ENCODE peak calls at places on chromosomes 12 and 14, in nine cellular contexts. W is endodermal cell, I is lung, Z is lower lobe of right lung, S is body of pancreas, G is tibial artery, N is A549, A is mesendoderm, E is GM12878. Y is an unnamed sample. For H3K4me1, the result is how much of the 10 kb centered on the place peaks cover.

GRCh38 chr12:3004655-3005565 is 45.7 kb downstream of the TEAD4 start:
- DNase-seq in W (peak), I (no peak), Z (no peak), S (no peak), G (no peak), N (peak), A (peak), E (no peak), Y (no peak)

GRCh38 chr12:61513972-61514371 is 746.2 kb upstream of the USP15 start:
- DNase-seq in W (no peak), I (no peak), Z (no peak), S (no peak), G (no peak), N (no peak), A (no peak), E (no peak), Y (no peak)

GRCh38 chr12:50991296-50991695 is 34.9 kb downstream of the SLC11A2 start:
- DNase-seq in W (no peak), I (no peak), Z (no peak), S (no peak), G (no peak), N (no peak), A (no peak), E (no peak), Y (no peak)

GRCh38 chr12:66152732-66153131 is 17.1 kb downstream of the TMBIM4 start:
- DNase-seq in W (no peak), I (no peak), Z (no peak), S (no peak), G (no peak), N (no peak), A (no peak), E (no peak), Y (no peak)

GRCh38 chr14:74573421-74574091 is 38.5 kb downstream of the LTBP2 start:
- DNase-seq in W (peak), I (no peak), Z (peak), S (no peak), G (no peak), N (no peak), A (peak), E (no peak), Y (no peak)

GRCh38 chr14:75306917-75307699 is 28.5 kb downstream of the FOS start:
- DNase-seq in W (peak), I (no peak), Z (no peak), S (no peak), G (no peak), N (peak), A (peak), E (no peak), Y (no peak)

GRCh38 chr12:88643685-88644084 is 63.4 kb upstream of the KITLG start:
- DNase-seq in W (no peak), I (no peak), Z (no peak), S (no peak), G (no peak), N (no peak), A (no peak), E (no peak), Y (no peak)

GRCh38 chr12:52390739-52391617 is 5.5 kb upstream of the KRT84 start:
- DNase-seq in W (peak), I (no peak), Z (no peak), S (no peak), G (no peak), N (peak), A (peak), E (no peak), Y (no peak)

GRCh38 chr14:25001096-25001982 is 48.6 kb downstream of the STXBP6 start:
- DNase-seq in W (no peak), I (no peak), Z (no peak), S (no peak), G (no peak), N (no peak), A (no peak), E (no peak), Y (no peak)

GRCh38 chr12:58341791-58342190 is 400.4 kb downstream of the ATP23 start:
- DNase-seq in W (no peak), I (no peak), Z (no peak), S (no peak), G (no peak), N (no peak), A (no peak), E (no peak), Y (no peak)

GRCh38 chr14:32382704-32383103 is 53.6 kb downstream of the AKAP6 start:
- DNase-seq in W (peak), I (no peak), Z (no peak), S (no peak), G (no peak), N (no peak), A (peak), E (no peak), Y (no peak)

GRCh38 chr14:93319494-93319893 is 13.3 kb downstream of the BTBD7 start:
- DNase-seq in W (no peak), I (no peak), Z (no peak), S (no peak), G (no peak), N (no peak), A (no peak), E (no peak), Y (no peak)

GRCh38 chr14:102203382-102203781 is 63.7 kb downstream of the WDR20 start:
- DNase-seq in W (no peak), I (no peak), Z (no peak), S (no peak), G (no peak), N (no peak), A (no peak), E (no peak), Y (no peak)

GRCh38 chr12:94244165-94245133 is 96.1 kb downstream of the PLXNC1 start:
- DNase-seq in W (no peak), I (peak), Z (peak), S (no peak), G (no peak), N (no peak), A (no peak), E (no peak), Y (peak)

GRCh38 chr14:34593740-34594375 is 36.1 kb downstream of the SNX6 start:
- DNase-seq in W (no peak), I (no peak), Z (no peak), S (no peak), G (peak), N (no peak), A (no peak), E (no peak), Y (no peak)

GRCh38 chr14:68961361-68961760 is 17.7 kb downstream of the ACTN1 start:
- DNase-seq in W (no peak), I (no peak), Z (no peak), S (no peak), G (no peak), N (no peak), A (no peak), E (no peak), Y (no peak)

GRCh38 chr12:57404966-57405640 is 25.7 kb downstream of the R3HDM2 start:
- DNase-seq in W (no peak), I (no peak), Z (no peak), S (no peak), G (no peak), N (no peak), A (no peak), E (no peak), Y (no peak)

GRCh38 chr14:36134026-36134425 is 42.5 kb downstream of the PTCSC3 start:
- DNase-seq in W (no peak), I (no peak), Z (no peak), S (no peak), G (no peak), N (no peak), A (no peak), E (no peak), Y (no peak)

GRCh38 chr12:14854586-14855163 is 11.3 kb upstream of the ART4 start:
- DNase-seq in W (no peak), I (no peak), Z (no peak), S (no peak), G (no peak), N (no peak), A (no peak), E (no peak), Y (no peak)

GRCh38 chr12:102958073-102958829 is 777 bp downstream of the ASCL1 start:
- DNase-seq in W (peak), I (no peak), Z (no peak), S (no peak), G (no peak), N (peak), A (peak), E (no peak), Y (no peak)

GRCh38 chr12:112836736-112837628 is 45.4 kb downstream of the RPH3A start:
- DNase-seq in W (peak), I (no peak), Z (no peak), S (no peak), G (no peak), N (no peak), A (peak), E (no peak), Y (no peak)

GRCh38 chr12:77064891-77065360 is 443 bp downstream of the E2F7 start:
- DNase-seq in W (no peak), I (no peak), Z (no peak), S (no peak), G (peak), N (peak), A (no peak), E (no peak), Y (no peak)

GRCh38 chr12:91985002-91985767 is 160.5 kb downstream of the BTG1 start:
- DNase-seq in W (no peak), I (no peak), Z (no peak), S (no peak), G (no peak), N (no peak), A (no peak), E (no peak), Y (no peak)

GRCh38 chr12:89856431-89856830 is 147.8 kb upstream of the ATP2B1 start:
- DNase-seq in W (no peak), I (no peak), Z (no peak), S (no peak), G (no peak), N (no peak), A (no peak), E (peak), Y (no peak)

GRCh38 chr12:11827096-11827841 is 177.8 kb downstream of the ETV6 start:
- DNase-seq in W (peak), I (no peak), Z (no peak), S (peak), G (no peak), N (no peak), A (peak), E (no peak), Y (no peak)

GRCh38 chr12:27733052-27733656 is 22.5 kb downstream of the MRPS35 start:
- DNase-seq in W (peak), I (no peak), Z (no peak), S (peak), G (no peak), N (peak), A (peak), E (no peak), Y (no peak)

GRCh38 chr12:76085159-76085868 is 829 bp upstream of the NAP1L1 start:
- DNase-seq in W (no peak), I (no peak), Z (no peak), S (no peak), G (no peak), N (no peak), A (no peak), E (no peak), Y (peak)

GRCh38 chr14:76245097-76245496 is 93.4 kb downstream of the GPATCH2L start:
- DNase-seq in W (no peak), I (no peak), Z (no peak), S (no peak), G (no peak), N (no peak), A (no peak), E (no peak), Y (no peak)

GRCh38 chr12:7581609-7582008 is 78.0 kb upstream of the CD163 start:
- DNase-seq in W (no peak), I (no peak), Z (no peak), S (no peak), G (no peak), N (no peak), A (no peak), E (no peak), Y (no peak)

GRCh38 chr12:28807535-28807934 is 341.5 kb upstream of the FAR2 start:
- DNase-seq in W (no peak), I (no peak), Z (no peak), S (no peak), G (no peak), N (no peak), A (no peak), E (no peak), Y (no peak)

GRCh38 chr14:57611555-57612075 is 118.0 kb upstream of the CCDC198 start:
- DNase-seq in W (no peak), I (no peak), Z (no peak), S (no peak), G (no peak), N (no peak), A (no peak), E (no peak), Y (no peak)

GRCh38 chr12:122997343-122998250 is 17.1 kb downstream of the ARL6IP4 start:
- DNase-seq in W (no peak), I (no peak), Z (no peak), S (no peak), G (no peak), N (no peak), A (no peak), E (no peak), Y (no peak)

GRCh38 chr14:94961761-94962575 is 192.1 kb upstream of the GSC start:
- DNase-seq in W (peak), I (no peak), Z (no peak), S (no peak), G (no peak), N (no peak), A (peak), E (no peak), Y (no peak)

GRCh38 chr14:79337761-79338160 is 873.5 kb downstream of the DIO2 start:
- DNase-seq in W (no peak), I (no peak), Z (no peak), S (no peak), G (no peak), N (no peak), A (peak), E (no peak), Y (no peak)

GRCh38 chr14:104878582-104878981 is 13.5 kb downstream of the CEP170B start:
- DNase-seq in W (no peak), I (no peak), Z (peak), S (no peak), G (no peak), N (no peak), A (no peak), E (no peak), Y (peak)

GRCh38 chr12:60920841-60921495 is 1325.1 kb downstream of the SLC16A7 start:
- DNase-seq in W (no peak), I (no peak), Z (no peak), S (no peak), G (no peak), N (no peak), A (no peak), E (no peak), Y (no peak)

GRCh38 chr12:89513544-89513943 is 11.1 kb downstream of the GALNT4 start:
- DNase-seq in W (peak), I (no peak), Z (no peak), S (no peak), G (no peak), N (no peak), A (peak), E (no peak), Y (no peak)

DNA sequence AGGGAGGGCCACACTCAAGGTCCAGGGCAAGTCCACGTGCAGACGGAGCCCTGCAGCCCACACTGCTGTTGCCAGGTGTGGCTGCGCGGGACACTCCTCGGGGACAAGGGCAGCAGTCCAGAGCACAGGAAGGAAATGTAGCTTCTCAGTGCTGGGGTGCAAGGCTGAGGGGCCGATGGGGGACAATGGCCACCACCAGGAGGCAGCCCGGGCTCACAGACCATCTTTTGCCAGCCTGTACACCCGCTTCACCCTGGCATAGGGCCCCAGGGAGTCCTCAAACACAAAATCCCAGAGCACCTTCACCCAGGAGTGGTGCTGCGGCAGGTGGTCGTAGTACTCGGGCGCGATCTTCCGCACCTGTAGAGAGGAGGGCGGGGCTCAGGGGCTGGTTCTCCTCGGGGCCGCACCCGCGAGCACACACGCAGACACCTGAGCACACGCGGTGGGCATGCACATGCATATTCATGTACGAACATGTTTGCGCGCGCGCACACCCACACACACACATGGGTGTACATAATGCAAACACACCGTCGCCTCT is 12.8 kb downstream of the DEGS2 start:
- DNase-seq in W (no peak), I (no peak), Z (no peak), S (no peak), G (no peak), N (no peak), A (no peak), E (no peak), Y (peak)
- H3K4me1 ChIP-seq in W (under half), I (under half), Z (half or more), S (under half), G (under half), N (under half), A (under half), E (under half), Y (under half)

GRCh38 chr12:31321565-31322228 is 4.3 kb downstream of the SINHCAF start:
- DNase-seq in W (no peak), I (no peak), Z (no peak), S (no peak), G (no peak), N (no peak), A (no peak), E (no peak), Y (no peak)
- H3K4me3 ChIP-seq in W (peak), I (no peak), Z (no peak), S (no peak), G (no peak), N (no peak), A (no peak), E (peak), Y (no peak)

GRCh38 chr12:109685574-109686447 is 27.8 kb upstream of the FAM222A start:
- DNase-seq in W (no peak), I (no peak), Z (no peak), S (peak), G (no peak), N (no peak), A (no peak), E (no peak), Y (no peak)

GRCh38 chr12:109681986-109682707 is 31.5 kb upstream of the FAM222A start:
- DNase-seq in W (no peak), I (no peak), Z (no peak), S (no peak), G (no peak), N (no peak), A (no peak), E (no peak), Y (no peak)

GRCh38 chr12:109682708-109683060 is 30.9 kb upstream of the FAM222A start:
- DNase-seq in W (no peak), I (no peak), Z (no peak), S (no peak), G (no peak), N (no peak), A (no peak), E (no peak), Y (no peak)

GRCh38 chr12:109680521-109681030 is 33.0 kb upstream of the FAM222A start:
- DNase-seq in W (no peak), I (no peak), Z (no peak), S (no peak), G (no peak), N (no peak), A (no peak), E (no peak), Y (no peak)

DNA sequence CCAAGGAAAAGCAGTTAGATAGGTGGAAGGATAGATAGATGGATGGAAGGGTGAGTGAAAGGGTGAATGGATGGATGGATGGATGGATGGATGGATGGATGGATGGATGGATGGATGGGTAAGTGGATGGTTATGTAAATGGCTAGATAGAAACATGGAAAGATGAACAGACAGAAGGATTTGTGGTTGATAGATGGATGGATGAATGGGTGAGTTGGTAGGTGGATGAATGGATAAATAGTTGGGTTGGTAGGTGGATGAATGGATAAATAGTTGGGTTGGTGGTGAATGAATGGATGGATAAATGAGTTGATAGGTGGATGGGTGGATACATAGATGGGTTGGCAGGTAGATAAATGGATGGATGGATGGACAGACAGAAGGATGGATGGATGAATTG is 30.3 kb upstream of the FAM222A start:
- DNase-seq in W (no peak), I (no peak), Z (no peak), S (no peak), G (no peak), N (no peak), A (no peak), E (no peak), Y (no peak)
- H3K4me1 ChIP-seq in W (under half), I (under half), Z (under half), S (under half), G (under half), N (under half), A (under half), E (under half), Y (under half)

GRCh38 chr12:68451261-68452091 is 119.3 kb upstream of the MDM1 start:
- DNase-seq in W (no peak), I (peak), Z (no peak), S (no peak), G (no peak), N (no peak), A (peak), E (peak), Y (peak)
- H3K4me3 ChIP-seq in W (no peak), I (no peak), Z (no peak), S (no peak), G (no peak), N (no peak), A (no peak), E (peak), Y (peak)

GRCh38 chr14:47674546-47675238 is 713 bp downstream of the MDGA2 start:
- DNase-seq in W (peak), I (no peak), Z (no peak), S (no peak), G (no peak), N (no peak), A (peak), E (no peak), Y (no peak)
- H3K4me1 ChIP-seq in W (under half), I (under half), Z (under half), S (under half), G (under half), N (under half), A (under half), E (under half), Y (under half)

GRCh38 chr14:50026396-50026795 is 90.0 kb downstream of the VCPKMT start:
- DNase-seq in W (no peak), I (no peak), Z (no peak), S (no peak), G (no peak), N (no peak), A (no peak), E (no peak), Y (no peak)

GRCh38 chr14:50025776-50026175 is 90.6 kb downstream of the VCPKMT start:
- DNase-seq in W (no peak), I (no peak), Z (no peak), S (no peak), G (no peak), N (no peak), A (no peak), E (no peak), Y (no peak)

GRCh38 chr14:50022661-50023060 is 93.7 kb downstream of the VCPKMT start:
- DNase-seq in W (no peak), I (no peak), Z (no peak), S (no peak), G (no peak), N (no peak), A (no peak), E (no peak), Y (no peak)

GRCh38 chr14:50025073-50025472 is 91.3 kb downstream of the VCPKMT start:
- DNase-seq in W (no peak), I (no peak), Z (no peak), S (no peak), G (no peak), N (no peak), A (no peak), E (no peak), Y (no peak)

GRCh38 chr14:50023671-50024490 is 92.5 kb downstream of the VCPKMT start:
- DNase-seq in W (no peak), I (no peak), Z (no peak), S (no peak), G (peak), N (peak), A (no peak), E (no peak), Y (no peak)
- H3K4me3 ChIP-seq in W (no peak), I (no peak), Z (no peak), S (no peak), G (no peak), N (no peak), A (no peak), E (no peak), Y (no peak)

Y was measured in CD8-positive, alpha-beta memory T cell.